ENCODE peak calls at places on chromosomes 7 and 10, in four cellular contexts. D is T-helper 2 cell, Y is germinal center, J is NCI-H510A treated with DMSO at 0.1 percent for 48 hours. I is an unnamed sample.

GRCh38 chr10:79202188-79203013 is 133.6 kb downstream of the ZMIZ1 start:
- DNase-seq in J (no peak), D (no peak), Y (peak; percentile 54), I (peak; percentile 15)

GRCh38 chr10:91556691-91557529 is 76.0 kb downstream of the PPP1R3C start:
- DNase-seq in D (no peak), Y (no peak), J (no peak), I (no peak)

GRCh38 chr7:22660293-22660692 is 66.7 kb upstream of the IL6 start:
- DNase-seq in Y (no peak), D (no peak), J (no peak), I (no peak)

GRCh38 chr10:58017719-58018367 is 249.9 kb downstream of the IPMK start:
- DNase-seq in D (no peak), J (no peak), Y (no peak), I (no peak)

GRCh38 chr7:84271550-84271949 is 77.0 kb upstream of the SEMA3A start:
- DNase-seq in Y (no peak), J (no peak), D (no peak), I (no peak)

GRCh38 chr10:60605476-60605875 is 172.8 kb upstream of the CDK1 start:
- DNase-seq in J (no peak), D (no peak), Y (no peak), I (no peak)

GRCh38 chr7:25171071-25171470 is 46.0 kb upstream of the CYCS start:
- DNase-seq in J (no peak), D (no peak), Y (no peak), I (no peak)

GRCh38 chr10:5888843-5889623 is 660 bp downstream of the ANKRD16 start:
- DNase-seq in D (peak; percentile 10), Y (peak; percentile 54), J (peak; percentile 59), I (peak; percentile 55)

GRCh38 chr7:128879939-128880746 is 17.5 kb downstream of the ATP6V1F start:
- DNase-seq in D (no peak), Y (no peak), J (peak; percentile 2), I (no peak)

GRCh38 chr7:92665926-92666325 is 75.7 kb upstream of the FAM133B start:
- DNase-seq in J (no peak), Y (no peak), D (no peak), I (no peak)

GRCh38 chr10:14953452-14954000 is 370 bp downstream of the DCLRE1C start:
- DNase-seq in J (peak; percentile 32), D (no peak), Y (peak; percentile 12), I (no peak)

GRCh38 chr7:121083138-121083789 is 94.8 kb downstream of the CPED1 start:
- DNase-seq in J (no peak), D (no peak), Y (no peak), I (no peak)

GRCh38 chr10:63120554-63120953 is 12.6 kb upstream of the NRBF2 start:
- DNase-seq in J (no peak), Y (no peak), D (no peak), I (no peak)

GRCh38 chr7:105741993-105742392 is 134.4 kb downstream of the ATXN7L1 start:
- DNase-seq in D (no peak), J (no peak), Y (no peak), I (no peak)

GRCh38 chr10:110176626-110177025 is 30.8 kb upstream of the MXI1 start:
- DNase-seq in J (no peak), Y (no peak), D (no peak), I (no peak)

GRCh38 chr10:11610855-11611247 is 599 bp downstream of the USP6NL start:
- DNase-seq in D (no peak), Y (peak; percentile 45), J (no peak), I (peak; percentile 41)

GRCh38 chr10:5583525-5584175 is 58.9 kb downstream of the CALML3 start:
- DNase-seq in J (peak; percentile 87), D (no peak), Y (peak; percentile 30), I (peak; percentile 29)

GRCh38 chr7:129947701-129948100 is 5.1 kb downstream of the UBE2H start:
- DNase-seq in D (no peak), Y (no peak), J (no peak), I (no peak)

GRCh38 chr10:121910673-121911420 is 17.0 kb downstream of the ATE1 start:
- DNase-seq in J (no peak), Y (no peak), D (no peak), I (no peak)

GRCh38 chr10:64113796-64114195 is 592.6 kb downstream of the REEP3 start:
- DNase-seq in Y (no peak), D (no peak), J (no peak), I (no peak)

GRCh38 chr7:155669717-155670505 is 25.4 kb downstream of the RBM33 start:
- DNase-seq in Y (no peak), J (peak; percentile 20), D (no peak), I (no peak)

GRCh38 chr10:48517482-48517881 is 87.4 kb downstream of the ARHGAP22 start:
- DNase-seq in Y (no peak), J (no peak), D (no peak), I (no peak)

GRCh38 chr7:49763791-49764190 is 9.6 kb upstream of the VWC2 start:
- DNase-seq in J (no peak), D (no peak), Y (no peak), I (no peak)

GRCh38 chr7:4799508-4800268 is 24.3 kb downstream of the AP5Z1 start:
- DNase-seq in Y (no peak), J (no peak), D (no peak), I (no peak)

GRCh38 chr7:46022397-46022796 is 101.3 kb upstream of the IGFBP3 start:
- DNase-seq in D (no peak), Y (no peak), J (no peak), I (no peak)

GRCh38 chr10:86340176-86340990 is 26.2 kb downstream of the GRID1 start:
- DNase-seq in Y (no peak), D (no peak), J (peak; percentile 21), I (no peak)

GRCh38 chr10:24691113-24691512 is 32.6 kb downstream of the ARHGAP21 start:
- DNase-seq in Y (no peak), J (no peak), D (no peak), I (no peak)

GRCh38 chr10:102492983-102493382 is 9.5 kb downstream of the ACTR1A start:
- DNase-seq in Y (no peak), J (peak; percentile 50), D (no peak), I (no peak)

GRCh38 chr10:25017247-25017590 is 807 bp downstream of the THNSL1 start:
- DNase-seq in J (peak; percentile 47), D (no peak), Y (peak; percentile 4), I (no peak)

GRCh38 chr7:141617280-141617679 is 66.1 kb downstream of the AGK start:
- DNase-seq in Y (no peak), J (no peak), D (no peak), I (no peak)

GRCh38 chr7:16644624-16644986 is 949 bp downstream of the ANKMY2 start:
- DNase-seq in J (peak; percentile 54), Y (peak; percentile 54), D (peak; percentile 25), I (peak; percentile 54)

GRCh38 chr10:42475168-42476098 is 162.9 kb downstream of the ZNF33B start:
- DNase-seq in J (no peak), Y (no peak), D (no peak), I (no peak)

GRCh38 chr7:136086712-136087111 is 109.6 kb upstream of the MTPN start:
- DNase-seq in D (no peak), Y (peak; percentile 38), J (no peak), I (peak; percentile 30)

GRCh38 chr10:6228010-6228511 is 25.3 kb downstream of the PFKFB3 start:
- DNase-seq in J (no peak), D (no peak), Y (no peak), I (no peak)